ENCODE peak calls at places on chromosome 1, in five cellular contexts. One of them, this sample, is unnamed.

GRCh38 chr1:197733324-197733723 is 42.0 kb downstream of the DENND1B start:
- DNase-seq in GM19239: no peak
- DNase-seq in DMS153: no peak
- DNase-seq in NCI-H2081: no peak
- DNase-seq in CD8-positive, alpha-beta T cell: no peak
- DNase-seq in this sample: no peak

GRCh38 chr1:202589190-202589680 is 121.0 kb downstream of the SYT2 start:
- DNase-seq in GM19239: no peak
- DNase-seq in DMS153: no peak
- DNase-seq in NCI-H2081: no peak
- DNase-seq in CD8-positive, alpha-beta T cell: no peak
- DNase-seq in this sample: peak

GRCh38 chr1:119943216-119943615 is 46.9 kb upstream of the ADAM30 start:
- DNase-seq in GM19239: no peak
- DNase-seq in DMS153: no peak
- DNase-seq in NCI-H2081: no peak
- DNase-seq in CD8-positive, alpha-beta T cell: no peak
- DNase-seq in this sample: no peak

GRCh38 chr1:209626633-209627348 is 25.4 kb downstream of the LAMB3 start:
- DNase-seq in GM19239: no peak
- DNase-seq in DMS153: no peak
- DNase-seq in NCI-H2081: no peak
- DNase-seq in CD8-positive, alpha-beta T cell: no peak
- DNase-seq in this sample: no peak

GRCh38 chr1:201756411-201756810 is 72.5 kb upstream of the IPO9 start:
- DNase-seq in GM19239: no peak
- DNase-seq in DMS153: no peak
- DNase-seq in NCI-H2081: no peak
- DNase-seq in CD8-positive, alpha-beta T cell: no peak
- DNase-seq in this sample: no peak

GRCh38 chr1:199243423-199244061 is 604.7 kb downstream of the PTPRC start:
- DNase-seq in GM19239: peak
- DNase-seq in DMS153: no peak
- DNase-seq in NCI-H2081: peak
- DNase-seq in CD8-positive, alpha-beta T cell: peak
- DNase-seq in this sample: no peak

GRCh38 chr1:26029864-26030481 is 8.4 kb downstream of the EXTL1 start:
- DNase-seq in GM19239: no peak
- DNase-seq in DMS153: no peak
- DNase-seq in NCI-H2081: no peak
- DNase-seq in CD8-positive, alpha-beta T cell: no peak
- DNase-seq in this sample: no peak

GRCh38 chr1:211912064-211912463 is 81.5 kb upstream of the LPGAT1 start:
- DNase-seq in GM19239: no peak
- DNase-seq in DMS153: no peak
- DNase-seq in NCI-H2081: no peak
- DNase-seq in CD8-positive, alpha-beta T cell: no peak
- DNase-seq in this sample: no peak

GRCh38 chr1:7299994-7300393 is 471.1 kb upstream of the VAMP3 start:
- DNase-seq in GM19239: no peak
- DNase-seq in DMS153: no peak
- DNase-seq in NCI-H2081: no peak
- DNase-seq in CD8-positive, alpha-beta T cell: no peak
- DNase-seq in this sample: no peak

GRCh38 chr1:207499573-207499972 is 3.6 kb downstream of the CR1 start:
- DNase-seq in GM19239: no peak
- DNase-seq in DMS153: peak
- DNase-seq in NCI-H2081: peak
- DNase-seq in CD8-positive, alpha-beta T cell: peak
- DNase-seq in this sample: peak

GRCh38 chr1:204711947-204712701 is 26.6 kb upstream of the LRRN2 start:
- DNase-seq in GM19239: no peak
- DNase-seq in DMS153: peak
- DNase-seq in NCI-H2081: peak
- DNase-seq in CD8-positive, alpha-beta T cell: no peak
- DNase-seq in this sample: no peak

GRCh38 chr1:8702121-8702520 is 115.3 kb downstream of the RERE start:
- DNase-seq in GM19239: peak
- DNase-seq in DMS153: peak
- DNase-seq in NCI-H2081: peak
- DNase-seq in CD8-positive, alpha-beta T cell: no peak
- DNase-seq in this sample: no peak

GRCh38 chr1:99465176-99465900 is 180.6 kb upstream of the PALMD start:
- DNase-seq in GM19239: no peak
- DNase-seq in DMS153: no peak
- DNase-seq in NCI-H2081: no peak
- DNase-seq in CD8-positive, alpha-beta T cell: no peak
- DNase-seq in this sample: no peak